ENCODE peak calls at places on chromosomes 12 and 14, in ten cellular contexts. F is lower lobe of right lung; J is CD4-positive, alpha-beta memory T cell; K is heart right ventricle; A is CD4-positive, CD25-positive, alpha-beta regulatory T cell; N is transverse colon; T is Karpas-422; P is upper lobe of right lung; U is GM23338; S is right lobe of liver. E is an unnamed sample.

GRCh38 chr12:57215668-57216013 is 953 bp upstream of the NXPH4 start:
- DNase-seq in F (no peak), J (no peak), K (no peak), A (peak; percentile 37), N (no peak), T (peak; percentile 67), P (no peak), U (no peak), S (no peak), E (no peak)

GRCh38 chr12:709631-710030 is 42.7 kb upstream of the WNK1 start:
- DNase-seq in F (no peak), J (no peak), K (no peak), A (no peak), N (no peak), T (no peak), P (no peak), U (no peak), S (no peak), E (no peak)

GRCh38 chr14:74804219-74804825 is 41.2 kb downstream of the YLPM1 start:
- DNase-seq in F (no peak), J (no peak), K (no peak), A (peak; percentile 41), N (peak; percentile 20), T (peak; percentile 78), P (no peak), U (peak; percentile 72), S (no peak), E (no peak)

GRCh38 chr12:42812086-42812485 is 222.5 kb upstream of the PRICKLE1 start:
- DNase-seq in F (no peak), J (no peak), K (no peak), A (no peak), N (no peak), T (no peak), P (no peak), U (no peak), S (no peak), E (no peak)

GRCh38 chr14:75334191-75335051 is 55.8 kb downstream of the FOS start:
- DNase-seq in F (peak; percentile 75), J (peak; percentile 73), K (peak; percentile 35), A (peak; percentile 67), N (peak; percentile 53), T (no peak), P (peak; percentile 69), U (no peak), S (peak; percentile 58), E (peak; percentile 35)

GRCh38 chr12:4584896-4585295 is 22.9 kb downstream of the DYRK4 start:
- DNase-seq in F (no peak), J (no peak), K (no peak), A (no peak), N (no peak), T (no peak), P (no peak), U (no peak), S (no peak), E (no peak)

GRCh38 chr12:9323144-9323681 is 115.0 kb upstream of the PZP start:
- DNase-seq in F (no peak), J (no peak), K (no peak), A (no peak), N (no peak), T (peak; percentile 29), P (no peak), U (no peak), S (no peak), E (no peak)

GRCh38 chr12:76810690-76811434 is 46.9 kb downstream of the ZDHHC17 start:
- DNase-seq in F (no peak), J (no peak), K (no peak), A (no peak), N (no peak), T (no peak), P (no peak), U (no peak), S (no peak), E (no peak)

GRCh38 chr12:67977668-67978067 is 11.6 kb upstream of the IFNG-AS1 start:
- DNase-seq in F (no peak), J (no peak), K (no peak), A (no peak), N (no peak), T (no peak), P (no peak), U (no peak), S (no peak), E (no peak)

GRCh38 chr12:15599266-15600037 is 189.7 kb downstream of the EPS8 start:
- DNase-seq in F (no peak), J (no peak), K (no peak), A (no peak), N (no peak), T (no peak), P (no peak), U (no peak), S (no peak), E (peak; percentile 66)

GRCh38 chr14:105398044-105398725 is at the start of gene TEX22:
- DNase-seq in F (peak; percentile 94), J (peak; percentile 79), K (peak; percentile 96), A (peak; percentile 84), N (peak; percentile 93), T (peak; percentile 99), P (peak; percentile 96), U (peak; percentile 91), S (peak; percentile 90), E (peak; percentile 89)

GRCh38 chr12:108807996-108808725 is 49.2 kb downstream of the SSH1 start:
- DNase-seq in F (no peak), J (no peak), K (no peak), A (no peak), N (no peak), T (no peak), P (no peak), U (no peak), S (no peak), E (no peak)

GRCh38 chr12:108806921-108807320 is 50.5 kb downstream of the SSH1 start:
- DNase-seq in F (no peak), J (no peak), K (no peak), A (no peak), N (no peak), T (no peak), P (no peak), U (no peak), S (no peak), E (no peak)

GRCh38 chr12:108805136-108805535 is 52.2 kb downstream of the SSH1 start:
- DNase-seq in F (no peak), J (no peak), K (no peak), A (no peak), N (no peak), T (no peak), P (no peak), U (no peak), S (no peak), E (no peak)

GRCh38 chr12:108807476-108807875 is 49.9 kb downstream of the SSH1 start:
- DNase-seq in F (no peak), J (no peak), K (no peak), A (no peak), N (no peak), T (no peak), P (no peak), U (no peak), S (no peak), E (no peak)

GRCh38 chr12:108806350-108806749 is 51.0 kb downstream of the SSH1 start:
- DNase-seq in F (no peak), J (no peak), K (no peak), A (no peak), N (no peak), T (no peak), P (no peak), U (no peak), S (no peak), E (no peak)
- H3K4me3 ChIP-seq in F (no peak overlapping the region), J (no peak overlapping the region), K (no peak overlapping the region), A (no peak overlapping the region), N (no peak overlapping the region), T (no peak overlapping the region), P (no peak overlapping the region), U (no peak overlapping the region), S (no peak overlapping the region), E (no peak overlapping the region)

GRCh38 chr14:56805992-56806737 is 4.1 kb downstream of the OTX2 start:
- DNase-seq in F (no peak), J (no peak), K (no peak), A (no peak), N (no peak), T (no peak), P (no peak), U (peak; percentile 62), S (no peak), E (no peak)
- H3K27ac ChIP-seq in F (no peak overlapping the region), J (no peak overlapping the region), K (no peak overlapping the region), A (no peak overlapping the region), N (no peak overlapping the region), T (no peak overlapping the region), P (no peak overlapping the region), U (peak overlapping the region; percentile 94), S (no peak overlapping the region), E (no peak overlapping the region)

GRCh38 chr12:111038075-111038474 is 117.7 kb upstream of the MYL2 start:
- DNase-seq in F (no peak), J (no peak), K (no peak), A (no peak), N (no peak), T (no peak), P (no peak), U (no peak), S (no peak), E (no peak)

GRCh38 chr12:111034911-111035577 is 114.7 kb upstream of the MYL2 start:
- DNase-seq in F (no peak), J (no peak), K (no peak), A (no peak), N (no peak), T (no peak), P (no peak), U (peak; percentile 72), S (no peak), E (no peak)

GRCh38 chr12:111035578-111036301 is 115.4 kb upstream of the MYL2 start:
- DNase-seq in F (no peak), J (no peak), K (no peak), A (no peak), N (no peak), T (no peak), P (no peak), U (peak; percentile 84), S (no peak), E (no peak)

GRCh38 chr12:111038941-111039340 is 118.6 kb upstream of the MYL2 start:
- DNase-seq in F (no peak), J (no peak), K (no peak), A (no peak), N (no peak), T (no peak), P (no peak), U (no peak), S (no peak), E (no peak)

DNA sequence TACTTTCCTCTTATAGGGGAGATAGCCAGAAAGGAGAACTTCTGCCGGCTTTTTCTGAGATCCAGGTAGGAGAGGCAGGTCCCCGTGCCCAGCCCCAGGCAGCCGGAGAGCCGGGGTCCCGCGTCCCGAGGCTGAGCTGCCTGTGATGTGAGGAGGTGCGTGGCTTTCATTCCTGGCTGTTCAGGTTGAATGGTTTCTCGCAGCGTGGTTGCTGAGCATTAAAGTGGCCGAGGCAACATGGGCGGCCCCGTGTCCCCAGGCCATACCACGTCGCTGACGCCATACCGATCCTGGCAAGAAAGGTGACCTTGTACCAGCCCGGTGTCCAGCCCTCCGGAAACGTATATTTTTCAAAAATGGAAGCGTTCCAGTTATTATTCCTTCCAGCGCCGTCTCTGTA is 116.7 kb upstream of the MYL2 start:
- DNase-seq in F (no peak), J (no peak), K (no peak), A (no peak), N (no peak), T (no peak), P (no peak), U (no peak), S (no peak), E (no peak)
- H3K4me3 ChIP-seq in F (no peak overlapping the region), J (no peak overlapping the region), K (no peak overlapping the region), A (no peak overlapping the region), N (no peak overlapping the region), T (no peak overlapping the region), P (no peak overlapping the region), U (peak overlapping the region; percentile 35), S (no peak overlapping the region), E (no peak overlapping the region)

GRCh38 chr14:92887157-92887556 is 35.8 kb upstream of the CHGA start:
- DNase-seq in F (no peak), J (no peak), K (no peak), A (no peak), N (no peak), T (no peak), P (no peak), U (no peak), S (no peak), E (no peak)
- H3K27ac ChIP-seq in F (no peak overlapping the region), J (no peak overlapping the region), K (no peak overlapping the region), A (no peak overlapping the region), N (no peak overlapping the region), T (no peak overlapping the region), P (no peak overlapping the region), U (no peak overlapping the region), S (no peak overlapping the region), E (no peak overlapping the region)

E was measured in uterus.